ENCODE peak calls at places on chromosomes 6 and 20, in five cellular contexts. Q is breast epithelium, V is HCT116, T is Peyer's patch, W is body of pancreas. C is an unnamed sample.

GRCh38 chr6:56804996-56805395 is 149.9 kb upstream of the BEND6 start:
- DNase-seq in Q (no peak), V (no peak), T (no peak), W (no peak), C (no peak)

GRCh38 chr6:35320031-35320410 is 22.3 kb upstream of the PPARD start:
- DNase-seq in Q (no peak), V (no peak), T (no peak), W (no peak), C (no peak)

GRCh38 chr6:148997863-148998262 is 251.0 kb downstream of the UST start:
- DNase-seq in Q (no peak), V (no peak), T (no peak), W (no peak), C (no peak)

GRCh38 chr6:36345681-36346417 is 9.2 kb upstream of the BNIP5 start:
- DNase-seq in Q (no peak), V (no peak), T (peak; percentile 8), W (no peak), C (no peak)

GRCh38 chr6:169277619-169278018 is 24.0 kb upstream of the THBS2 start:
- DNase-seq in Q (no peak), V (no peak), T (no peak), W (no peak), C (no peak)

GRCh38 chr6:55886185-55886836 is 10.9 kb upstream of the BMP5 start:
- DNase-seq in Q (no peak), V (peak; percentile 3), T (no peak), W (no peak), C (no peak)

GRCh38 chr6:42028234-42029061 is 21.9 kb upstream of the TAF8 start:
- DNase-seq in Q (no peak), V (no peak), T (no peak), W (no peak), C (no peak)

GRCh38 chr6:47157653-47158219 is 115.6 kb upstream of the ADGRF1 start:
- DNase-seq in Q (no peak), V (no peak), T (no peak), W (no peak), C (no peak)

GRCh38 chr20:12927489-12927888 is 81.3 kb upstream of the SPTLC3 start:
- DNase-seq in Q (no peak), V (no peak), T (no peak), W (no peak), C (no peak)

GRCh38 chr6:150580489-150580888 is 19.2 kb upstream of the PLEKHG1 start:
- DNase-seq in Q (no peak), V (no peak), T (no peak), W (no peak), C (no peak)

GRCh38 chr6:169678342-169678741 is 23.5 kb downstream of the WDR27 start:
- DNase-seq in Q (no peak), V (no peak), T (no peak), W (no peak), C (no peak)

GRCh38 chr20:21548390-21549035 is 34.6 kb upstream of the NKX2-2 start:
- DNase-seq in Q (no peak), V (no peak), T (no peak), W (no peak), C (no peak)

GRCh38 chr6:79812195-79812594 is 135.2 kb downstream of the ELOVL4 start:
- DNase-seq in Q (no peak), V (no peak), T (no peak), W (no peak), C (no peak)

GRCh38 chr20:35004051-35004725 is 48.5 kb downstream of the MYH7B start:
- DNase-seq in Q (peak; percentile 38), V (no peak), T (peak; percentile 33), W (no peak), C (peak; percentile 40)

GRCh38 chr6:139539852-139540251 is 165.4 kb upstream of the CITED2 start:
- DNase-seq in Q (no peak), V (peak; percentile 68), T (no peak), W (peak; percentile 71), C (no peak)

GRCh38 chr6:167653561-167653960 is 173.2 kb upstream of the AFDN start:
- DNase-seq in Q (no peak), V (no peak), T (peak; percentile 18), W (no peak), C (no peak)

GRCh38 chr6:167855825-167856425 is 29.2 kb downstream of the AFDN start:
- DNase-seq in Q (no peak), V (peak; percentile 19), T (no peak), W (no peak), C (no peak)

DNA sequence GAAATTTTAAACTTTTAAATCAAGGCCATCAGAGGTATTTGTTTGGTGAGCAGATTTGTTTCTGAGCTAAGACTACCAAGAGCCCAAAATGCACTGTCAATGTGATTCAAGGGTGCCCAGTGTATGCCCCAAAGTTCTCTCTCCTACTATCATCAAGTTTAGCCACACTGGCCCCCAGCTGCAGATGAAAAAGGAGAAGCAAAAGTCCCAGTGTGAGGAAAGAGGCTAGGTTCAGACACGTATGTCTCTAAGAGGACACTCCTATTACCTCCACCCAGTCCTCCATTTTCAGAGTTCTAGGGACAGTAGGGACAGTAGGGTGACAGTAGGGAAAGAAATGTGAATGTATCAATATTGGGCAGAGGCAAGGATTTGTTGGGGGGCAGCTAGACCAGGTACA is 230.8 kb downstream of the CD83 start:
- DNase-seq in Q (no peak), V (no peak), T (no peak), W (no peak), C (no peak)
- H3K27me3 ChIP-seq in Q (no peaks in the 10 kb centered on the region), V (no peaks in the 10 kb centered on the region), T (no peaks in the 10 kb centered on the region), W (no peaks in the 10 kb centered on the region), C (no peaks in the 10 kb centered on the region)

DNA sequence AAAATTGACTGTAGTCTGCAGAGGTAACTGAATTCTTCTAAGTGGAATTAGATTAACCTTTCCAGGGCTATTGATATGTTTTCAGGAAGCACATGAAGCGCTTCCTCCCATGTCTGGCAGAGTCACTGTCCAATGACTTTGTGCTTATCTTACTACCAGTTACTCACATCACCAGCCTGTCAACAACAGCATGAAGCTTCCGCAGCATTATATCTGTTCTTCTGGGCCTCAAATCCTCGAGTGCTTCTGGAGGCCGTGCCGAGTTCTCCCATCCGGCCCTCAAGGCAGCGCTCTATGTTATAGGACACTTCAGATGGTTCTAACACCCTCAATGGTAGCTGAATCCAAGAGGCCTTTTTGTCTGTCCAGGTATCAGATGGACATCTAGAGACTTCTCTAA is 33.2 kb downstream of the PSMG4 start:
- DNase-seq in Q (no peak), V (no peak), T (no peak), W (no peak), C (no peak)
- TF ChIP-seq POLR2A in Q (no peak), V (no peak), T (no peak), W (no peak), C (no peak)

GRCh38 chr6:161836643-161837448 is 563.0 kb upstream of the AGPAT4 start:
- DNase-seq in Q (no peak), V (peak; percentile 7), T (no peak), W (peak; percentile 31), C (no peak)
- TF ChIP-seq CTCF in Q (no peak), V (peak; percentile 52), T (no peak), W (peak; percentile 74), C (peak; percentile 57)

GRCh38 chr6:30814137-30815084 is 69.9 kb upstream of the DDR1 start:
- DNase-seq in Q (no peak), V (peak; percentile 88), T (no peak), W (peak; percentile 40), C (no peak)

GRCh38 chr6:30816791-30817739 is 67.3 kb upstream of the DDR1 start:
- DNase-seq in Q (no peak), V (no peak), T (no peak), W (no peak), C (no peak)

GRCh38 chr6:30818426-30818841 is 65.9 kb upstream of the DDR1 start:
- DNase-seq in Q (no peak), V (no peak), T (no peak), W (no peak), C (no peak)

GRCh38 chr6:30810813-30811329 is 66.5 kb upstream of the IER3 start:
- DNase-seq in Q (no peak), V (peak; percentile 91), T (no peak), W (no peak), C (no peak)

GRCh38 chr6:30813623-30814136 is 69.3 kb upstream of the IER3 start:
- DNase-seq in Q (no peak), V (no peak), T (no peak), W (no peak), C (no peak)
- H3K27me3 ChIP-seq in Q (no peaks in the 10 kb centered on the region), V (no peaks in the 10 kb centered on the region), T (no peaks in the 10 kb centered on the region), W (no peaks in the 10 kb centered on the region), C (no peaks in the 10 kb centered on the region)

GRCh38 chr20:4812216-4812615 is 90.5 kb downstream of the PRND start:
- DNase-seq in Q (no peak), V (no peak), T (no peak), W (no peak), C (no peak)

GRCh38 chr20:4812641-4813075 is 90.9 kb downstream of the PRND start:
- DNase-seq in Q (no peak), V (no peak), T (no peak), W (no peak), C (no peak)

GRCh38 chr20:4814696-4815252 is 93.1 kb downstream of the PRND start:
- DNase-seq in Q (no peak), V (no peak), T (no peak), W (peak; percentile 52), C (peak; percentile 42)

GRCh38 chr20:4813839-4814695 is 92.4 kb downstream of the PRND start:
- DNase-seq in Q (no peak), V (no peak), T (no peak), W (peak; percentile 53), C (no peak)

DNA sequence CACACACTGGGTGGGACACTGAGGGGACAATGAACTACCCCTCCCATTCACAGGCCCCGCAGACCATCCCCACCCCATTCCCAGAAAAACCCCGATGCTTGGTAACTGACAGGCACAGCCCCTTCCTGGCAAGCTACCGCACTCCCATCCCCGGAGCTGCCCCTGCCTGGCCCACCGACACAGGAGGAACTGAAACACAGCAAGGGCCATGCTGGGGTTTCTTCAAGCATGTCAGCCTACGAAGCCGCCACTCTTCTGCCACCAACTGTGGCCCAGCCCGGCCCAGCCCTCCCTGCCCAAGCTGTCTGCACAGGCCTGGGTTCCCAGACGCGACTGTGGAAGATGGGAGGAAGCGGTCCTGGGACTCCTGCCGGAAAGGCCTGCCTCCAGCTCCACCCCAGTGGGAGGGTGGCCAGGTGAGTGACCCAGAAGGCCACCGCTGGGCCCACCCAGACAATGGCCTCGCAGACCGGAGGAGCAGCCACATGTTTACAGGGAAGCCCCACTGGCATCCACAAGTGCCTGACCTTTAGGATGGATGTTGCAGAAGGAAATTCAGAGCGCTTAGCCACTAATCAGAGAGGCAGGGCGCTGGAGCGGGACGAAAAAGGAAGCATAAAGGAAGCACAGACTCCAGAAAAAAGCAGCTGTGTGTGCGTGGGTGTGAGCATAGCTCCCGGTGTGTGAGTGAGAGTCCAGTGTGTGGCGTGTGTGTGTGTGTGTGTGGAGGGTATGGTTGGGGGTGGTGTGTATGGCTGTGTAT is 91.5 kb downstream of the PRND start:
- DNase-seq in Q (no peak), V (no peak), T (no peak), W (peak; percentile 48), C (peak; percentile 57)
- TF ChIP-seq POLR2A in Q (no peak), V (no peak), T (no peak), W (no peak), C (no peak)